ENCODE peak calls at places on chromosomes 16 and 17, in eight cellular contexts. O is thoracic aorta; W is NCI-H2081 treated with DMSO at 0.1 percent for 48 hours; M is activated CD4-positive, alpha-beta T cell treated with anti-CD3 and anti-CD28 coated beads for 24 hours; Z is smooth muscle cell of the brain vasculature; D is psoas muscle; V is neural progenitor cell; C is naive B cell. R is an unnamed sample.

GRCh38 chr17:83195330-83196087 is 116.1 kb downstream of the METRNL start:
- DNase-seq in C (no peak), Z (peak), V (no peak), D (peak), M (no peak), O (peak), W (no peak), R (peak)

GRCh38 chr16:22297114-22297870 is at the start of gene POLR3E:
- DNase-seq in O (peak), D (peak), C (peak), W (peak), M (peak), V (peak), Z (peak), R (peak)

GRCh38 chr16:54657058-54657708 is 273.5 kb upstream of the IRX5 start:
- DNase-seq in O (peak), Z (peak), W (no peak), V (no peak), C (no peak), D (no peak), M (no peak), R (no peak)

GRCh38 chr16:54817940-54818574 is 112.6 kb upstream of the IRX5 start:
- DNase-seq in W (no peak), O (no peak), Z (no peak), V (peak), D (no peak), C (no peak), M (no peak), R (no peak)

GRCh38 chr17:39141294-39141693 is 10.1 kb downstream of the PLXDC1 start:
- DNase-seq in O (no peak), W (no peak), M (no peak), D (no peak), C (no peak), Z (no peak), V (no peak), R (no peak)

GRCh38 chr17:58059141-58059540 is 24.1 kb upstream of the DYNLL2 start:
- DNase-seq in O (no peak), V (no peak), Z (no peak), W (no peak), M (no peak), D (no peak), C (no peak), R (no peak)

GRCh38 chr17:29141484-29141835 is 38.7 kb downstream of the MYO18A start:
- DNase-seq in C (no peak), W (no peak), Z (no peak), V (no peak), D (no peak), O (no peak), M (no peak), R (no peak)

GRCh38 chr16:49598386-49599170 is 225.0 kb downstream of the C16orf78 start:
- DNase-seq in D (no peak), O (no peak), M (no peak), V (no peak), C (no peak), Z (no peak), W (no peak), R (no peak)

GRCh38 chr16:81214745-81215166 is 23.7 kb upstream of the BCO1 start:
- DNase-seq in M (no peak), C (no peak), V (peak), Z (no peak), O (no peak), D (no peak), W (no peak), R (no peak)

GRCh38 chr16:596736-597060 is 6.8 kb downstream of the RAB40C start:
- DNase-seq in D (no peak), Z (no peak), O (no peak), C (no peak), W (no peak), V (no peak), M (no peak), R (no peak)

GRCh38 chr17:62898239-62898864 is 67.7 kb upstream of the TANC2 start:
- DNase-seq in Z (no peak), V (no peak), W (no peak), M (no peak), C (no peak), D (no peak), O (no peak), R (no peak)

GRCh38 chr17:17818088-17818526 is 18.7 kb downstream of the SREBF1 start:
- DNase-seq in M (no peak), O (no peak), C (no peak), V (no peak), D (no peak), W (no peak), Z (no peak), R (no peak)

GRCh38 chr16:85335584-85336492 is 223.6 kb upstream of the CIBAR2 start:
- DNase-seq in Z (no peak), V (no peak), C (no peak), M (no peak), D (no peak), W (no peak), O (no peak), R (no peak)

GRCh38 chr17:51640108-51640622 is 379.8 kb downstream of the UTP18 start:
- DNase-seq in C (no peak), O (no peak), V (peak), D (no peak), W (no peak), M (no peak), Z (no peak), R (no peak)

GRCh38 chr17:44758414-44759095 is at the start of gene ADAM11:
- DNase-seq in V (peak), Z (no peak), C (no peak), O (no peak), M (no peak), W (no peak), D (no peak), R (no peak)

GRCh38 chr16:81261049-81261648 is 22.7 kb downstream of the BCO1 start:
- DNase-seq in M (peak), W (no peak), D (no peak), Z (no peak), O (no peak), C (peak), V (no peak), R (no peak)

GRCh38 chr17:65751263-65751662 is 189.8 kb upstream of the AXIN2 start:
- DNase-seq in O (no peak), M (no peak), W (no peak), Z (no peak), V (no peak), C (no peak), D (no peak), R (no peak)

GRCh38 chr16:89190150-89190958 is 10.0 kb downstream of the SLC22A31 start:
- DNase-seq in M (no peak), W (no peak), C (no peak), O (no peak), V (peak), Z (no peak), D (no peak), R (no peak)

GRCh38 chr17:6420173-6420641 is 14.7 kb downstream of the AIPL1 start:
- DNase-seq in D (no peak), M (no peak), V (peak), C (no peak), W (no peak), O (no peak), Z (no peak), R (no peak)

GRCh38 chr17:34572483-34572882 is 6.9 kb upstream of the TMEM132E start:
- DNase-seq in W (no peak), O (no peak), M (no peak), D (no peak), V (no peak), C (no peak), Z (no peak), R (no peak)

GRCh38 chr17:43401293-43401692 is 2.5 kb downstream of the ARL4D start:
- DNase-seq in M (no peak), C (no peak), V (no peak), O (peak), W (no peak), Z (no peak), D (peak), R (no peak)

GRCh38 chr16:79171504-79172240 is 428.9 kb downstream of the MAF start:
- DNase-seq in Z (no peak), W (no peak), M (no peak), O (no peak), D (no peak), C (no peak), V (no peak), R (no peak)

GRCh38 chr17:77569846-77570564 is 388.5 kb upstream of the TNRC6C start:
- DNase-seq in O (no peak), W (no peak), C (no peak), Z (no peak), V (no peak), M (no peak), D (no peak), R (no peak)